ENCODE peak calls at places on chromosomes 1 and 21, in ten cellular contexts. P, A, V, U, Q, M, K, J, N and W are unnamed samples.

GRCh38 chr1:21651214-21652042 is 17.7 kb downstream of the RAP1GAP start:
- DNase-seq in Q (peak), U (no peak), M (no peak), K (no peak), J (peak), V (peak), P (peak), N (peak), A (peak), W (peak)

GRCh38 chr1:202234331-202235002 is 40.9 kb downstream of the LGR6 start:
- DNase-seq in V (no peak), N (no peak), U (no peak), Q (no peak), A (no peak), J (no peak), P (no peak), M (peak), K (no peak), W (peak)

GRCh38 chr1:167605576-167605975 is 24.5 kb upstream of the RCSD1 start:
- DNase-seq in N (no peak), J (no peak), U (no peak), V (no peak), Q (no peak), A (no peak), M (no peak), K (peak), P (no peak), W (no peak)

GRCh38 chr1:30379684-30380624 is 343.4 kb downstream of the MATN1 start:
- DNase-seq in P (peak), U (peak), K (peak), A (peak), N (no peak), Q (peak), J (peak), M (peak), V (peak), W (peak)

GRCh38 chr1:61379693-61380092 is 297.3 kb downstream of the NFIA start:
- DNase-seq in N (no peak), M (no peak), Q (no peak), P (no peak), A (no peak), V (no peak), K (no peak), U (no peak), J (no peak), W (no peak)

GRCh38 chr1:188499690-188500089 is 1670.9 kb downstream of the PLA2G4A start:
- DNase-seq in A (no peak), P (no peak), M (no peak), K (no peak), N (no peak), Q (no peak), U (no peak), J (no peak), V (no peak), W (no peak)

GRCh38 chr1:95957748-95958147 is 723.7 kb downstream of the RWDD3 start:
- DNase-seq in V (no peak), J (no peak), U (peak), Q (no peak), A (no peak), N (no peak), M (no peak), P (no peak), K (no peak), W (no peak)

GRCh38 chr1:179036844-179037465 is 11.3 kb downstream of the FAM20B start:
- DNase-seq in M (peak), N (no peak), K (peak), J (no peak), Q (peak), U (peak), P (no peak), V (no peak), A (no peak), W (peak)

GRCh38 chr1:154943649-154944421 is 7.3 kb upstream of the PMVK start:
- DNase-seq in U (peak), K (peak), Q (peak), J (no peak), V (peak), P (no peak), N (no peak), A (peak), M (peak), W (peak)

GRCh38 chr1:231016966-231017365 is 23.1 kb downstream of the FAM89A start:
- DNase-seq in N (no peak), M (no peak), P (no peak), J (no peak), U (peak), V (no peak), A (no peak), Q (no peak), K (peak), W (no peak)

GRCh38 chr1:166603296-166603695 is 236.0 kb upstream of the POGK start:
- DNase-seq in M (no peak), P (no peak), N (no peak), U (no peak), J (no peak), V (no peak), A (no peak), Q (no peak), K (peak), W (no peak)

GRCh38 chr1:10904396-10905358 is 107.8 kb upstream of the TARDBP start:
- DNase-seq in P (no peak), J (no peak), N (peak), Q (no peak), U (no peak), K (no peak), A (peak), M (no peak), V (no peak), W (no peak)

GRCh38 chr1:1517973-1518620 is 6.1 kb downstream of the ATAD3A start:
- DNase-seq in J (no peak), K (no peak), Q (no peak), M (no peak), P (no peak), A (peak), N (no peak), V (no peak), U (no peak), W (no peak)

GRCh38 chr1:111604931-111605330 is 14.7 kb upstream of the RAP1A start:
- DNase-seq in Q (no peak), U (peak), N (no peak), M (peak), P (no peak), K (peak), V (no peak), A (no peak), J (no peak), W (peak)

GRCh38 chr1:113905435-113905861 is 322 bp downstream of the DCLRE1B start:
- DNase-seq in K (no peak), J (peak), P (peak), A (peak), U (no peak), V (peak), M (peak), Q (peak), N (no peak), W (no peak)

GRCh38 chr1:91732291-91732953 is 153.5 kb downstream of the TGFBR3 start:
- DNase-seq in Q (peak), V (peak), K (peak), M (peak), N (no peak), P (no peak), J (no peak), U (peak), A (no peak), W (peak)

GRCh38 chr1:17744666-17745563 is 10.2 kb upstream of the ACTL8 start:
- DNase-seq in J (no peak), P (no peak), N (no peak), U (no peak), M (no peak), Q (no peak), V (peak), A (no peak), K (no peak), W (no peak)

GRCh38 chr1:177392336-177392735 is 221.6 kb downstream of the BRINP2 start:
- DNase-seq in K (peak), P (no peak), U (no peak), Q (no peak), M (no peak), A (no peak), J (no peak), V (no peak), N (no peak), W (no peak)

GRCh38 chr21:36120304-36120902 is 14.5 kb upstream of the CBR3 start:
- DNase-seq in N (peak), K (no peak), V (peak), J (no peak), M (no peak), U (peak), A (no peak), Q (no peak), P (no peak), W (no peak)

GRCh38 chr1:8746554-8746953 is 70.9 kb downstream of the RERE start:
- DNase-seq in M (peak), V (no peak), N (no peak), A (no peak), U (peak), P (no peak), J (no peak), Q (no peak), K (peak), W (peak)

GRCh38 chr1:206955476-206956312 is 9.4 kb upstream of the PIGR start:
- DNase-seq in N (no peak), M (peak), J (no peak), U (peak), P (no peak), Q (no peak), K (no peak), V (peak), A (no peak), W (no peak)

GRCh38 chr1:231828182-231828920 is 201.8 kb downstream of the DISC1 start:
- DNase-seq in J (no peak), N (no peak), M (peak), U (peak), A (no peak), K (peak), P (no peak), Q (no peak), V (no peak), W (peak)

GRCh38 chr21:15247613-15248012 is 182.8 kb upstream of the NRIP1 start:
- DNase-seq in P (no peak), M (no peak), N (no peak), U (peak), A (no peak), J (no peak), Q (no peak), K (peak), V (no peak), W (no peak)

GRCh38 chr1:57309608-57310007 is 114.3 kb downstream of the DAB1 start:
- DNase-seq in M (no peak), A (no peak), J (no peak), P (no peak), K (no peak), V (no peak), N (no peak), U (no peak), Q (no peak), W (no peak)

GRCh38 chr1:222104661-222105392 is 362.9 kb upstream of the DUSP10 start:
- DNase-seq in Q (no peak), A (peak), N (no peak), M (no peak), V (no peak), P (no peak), U (no peak), J (no peak), K (no peak), W (no peak)

GRCh38 chr1:31648633-31649032 is 4.0 kb upstream of the PEF1 start:
- DNase-seq in U (no peak), A (no peak), M (no peak), P (no peak), N (no peak), K (no peak), Q (no peak), V (no peak), J (no peak), W (no peak)

GRCh38 chr1:177517556-177517955 is 346.8 kb downstream of the BRINP2 start:
- DNase-seq in K (peak), U (peak), P (no peak), N (no peak), Q (no peak), A (no peak), V (no peak), J (no peak), M (no peak), W (peak)

GRCh38 chr1:23793018-23793781 is 2.3 kb downstream of the LYPLA2 start:
- DNase-seq in N (no peak), M (peak), U (peak), P (peak), V (peak), K (peak), Q (no peak), J (peak), A (no peak), W (peak)

GRCh38 chr1:184806296-184806721 is 51.7 kb upstream of the EDEM3 start:
- DNase-seq in N (no peak), V (peak), A (no peak), K (peak), J (no peak), Q (no peak), U (no peak), M (no peak), P (no peak), W (no peak)

GRCh38 chr1:67948155-67949075 is 102.0 kb downstream of the DIRAS3 start:
- DNase-seq in K (peak), P (no peak), Q (no peak), M (peak), V (no peak), A (no peak), N (no peak), J (no peak), U (peak), W (peak)

GRCh38 chr1:37338658-37339057 is 135.7 kb upstream of the ZC3H12A start:
- DNase-seq in Q (no peak), A (peak), N (no peak), K (no peak), P (no peak), M (no peak), U (no peak), J (peak), V (no peak), W (no peak)

GRCh38 chr1:205528887-205529825 is 24.7 kb downstream of the CDK18 start:
- DNase-seq in Q (peak), N (peak), K (no peak), V (peak), P (peak), A (peak), U (peak), J (peak), M (peak), W (peak)

GRCh38 chr1:155962599-155963211 is 15.6 kb downstream of the ARHGEF2 start:
- DNase-seq in P (no peak), Q (no peak), V (no peak), J (no peak), U (no peak), K (peak), M (peak), N (peak), A (no peak), W (peak)

GRCh38 chr21:41932191-41932575 is 21.6 kb downstream of the C2CD2 start:
- DNase-seq in A (no peak), J (no peak), N (no peak), V (no peak), Q (no peak), K (peak), P (no peak), U (peak), M (peak), W (peak)

GRCh38 chr1:26862781-26863676 is at the start of gene SFN:
- DNase-seq in M (peak), V (peak), U (no peak), J (no peak), Q (peak), N (no peak), P (peak), A (no peak), K (peak), W (no peak)

GRCh38 chr1:77406661-77407060 is 124.8 kb downstream of the AK5 start:
- DNase-seq in M (no peak), K (no peak), V (no peak), Q (no peak), N (no peak), P (no peak), J (no peak), A (no peak), U (peak), W (no peak)

GRCh38 chr1:197965132-197965707 is 48.0 kb downstream of the LHX9 start:
- DNase-seq in V (no peak), J (no peak), A (no peak), M (no peak), N (no peak), U (no peak), K (peak), P (no peak), Q (no peak), W (no peak)